ENCODE peak calls at places on chromosome 7, in eight cellular contexts. One of them, this sample, is unnamed.

GRCh38 chr7:155355176-155355575 is 57.5 kb downstream of the INSIG1 start:
- DNase-seq in activated T-cell treated with anti-CD3 and anti-CD28 coated beads for 24 hours: no peak
- DNase-seq in HT1080: no peak
- DNase-seq in ascending aorta: no peak
- DNase-seq in activated B cell treated with CpG ODN at 0.5 μM for 24 hours: no peak
- DNase-seq in nucleus accumbens: no peak
- DNase-seq in stimulated activated CD4-positive, alpha-beta T cell treated with anti-CD3 and anti-CD28 coated beads, Interleukin-1b, Interleukin-23, amount 100 ng/mL, for 24 hours: no peak
- DNase-seq in nephron progenitor cell: no peak
- DNase-seq in this sample: no peak

GRCh38 chr7:116671681-116672595 is at the start of gene MET:
- DNase-seq in activated T-cell treated with anti-CD3 and anti-CD28 coated beads for 24 hours: peak; percentile 6
- DNase-seq in HT1080: peak; percentile 92
- DNase-seq in ascending aorta: peak; percentile 39
- DNase-seq in activated B cell treated with CpG ODN at 0.5 μM for 24 hours: peak; percentile 54
- DNase-seq in nucleus accumbens: peak; percentile 43
- DNase-seq in stimulated activated CD4-positive, alpha-beta T cell treated with anti-CD3 and anti-CD28 coated beads, Interleukin-1b, Interleukin-23, amount 100 ng/mL, for 24 hours: peak; percentile 5
- DNase-seq in nephron progenitor cell: peak; percentile 83
- DNase-seq in this sample: peak; percentile 72

GRCh38 chr7:98863601-98864000 is 6.2 kb downstream of the TMEM130 start:
- DNase-seq in activated T-cell treated with anti-CD3 and anti-CD28 coated beads for 24 hours: no peak
- DNase-seq in HT1080: no peak
- DNase-seq in ascending aorta: no peak
- DNase-seq in activated B cell treated with CpG ODN at 0.5 μM for 24 hours: no peak
- DNase-seq in nucleus accumbens: no peak
- DNase-seq in stimulated activated CD4-positive, alpha-beta T cell treated with anti-CD3 and anti-CD28 coated beads, Interleukin-1b, Interleukin-23, amount 100 ng/mL, for 24 hours: no peak
- DNase-seq in nephron progenitor cell: no peak
- DNase-seq in this sample: no peak

GRCh38 chr7:75995996-75996395 is 1.6 kb upstream of the TMEM120A start:
- DNase-seq in activated T-cell treated with anti-CD3 and anti-CD28 coated beads for 24 hours: no peak
- DNase-seq in HT1080: no peak
- DNase-seq in ascending aorta: no peak
- DNase-seq in activated B cell treated with CpG ODN at 0.5 μM for 24 hours: no peak
- DNase-seq in nucleus accumbens: no peak
- DNase-seq in stimulated activated CD4-positive, alpha-beta T cell treated with anti-CD3 and anti-CD28 coated beads, Interleukin-1b, Interleukin-23, amount 100 ng/mL, for 24 hours: no peak
- DNase-seq in nephron progenitor cell: no peak
- DNase-seq in this sample: no peak

GRCh38 chr7:115763347-115763746 is 267.2 kb downstream of the TFEC start:
- DNase-seq in activated T-cell treated with anti-CD3 and anti-CD28 coated beads for 24 hours: no peak
- DNase-seq in HT1080: no peak
- DNase-seq in ascending aorta: no peak
- DNase-seq in activated B cell treated with CpG ODN at 0.5 μM for 24 hours: no peak
- DNase-seq in nucleus accumbens: no peak
- DNase-seq in stimulated activated CD4-positive, alpha-beta T cell treated with anti-CD3 and anti-CD28 coated beads, Interleukin-1b, Interleukin-23, amount 100 ng/mL, for 24 hours: no peak
- DNase-seq in nephron progenitor cell: no peak
- DNase-seq in this sample: no peak

GRCh38 chr7:130560972-130561371 is 69.1 kb downstream of the MEST start:
- DNase-seq in activated T-cell treated with anti-CD3 and anti-CD28 coated beads for 24 hours: no peak
- DNase-seq in HT1080: peak; percentile 59
- DNase-seq in ascending aorta: no peak
- DNase-seq in activated B cell treated with CpG ODN at 0.5 μM for 24 hours: no peak
- DNase-seq in nucleus accumbens: no peak
- DNase-seq in stimulated activated CD4-positive, alpha-beta T cell treated with anti-CD3 and anti-CD28 coated beads, Interleukin-1b, Interleukin-23, amount 100 ng/mL, for 24 hours: no peak
- DNase-seq in nephron progenitor cell: no peak
- DNase-seq in this sample: peak; percentile 43

GRCh38 chr7:140610204-140611165 is 30.1 kb downstream of the DENND2A start:
- DNase-seq in activated T-cell treated with anti-CD3 and anti-CD28 coated beads for 24 hours: no peak
- DNase-seq in HT1080: no peak
- DNase-seq in ascending aorta: no peak
- DNase-seq in activated B cell treated with CpG ODN at 0.5 μM for 24 hours: no peak
- DNase-seq in nucleus accumbens: no peak
- DNase-seq in stimulated activated CD4-positive, alpha-beta T cell treated with anti-CD3 and anti-CD28 coated beads, Interleukin-1b, Interleukin-23, amount 100 ng/mL, for 24 hours: no peak
- DNase-seq in nephron progenitor cell: no peak
- DNase-seq in this sample: peak; percentile 32

GRCh38 chr7:155426543-155427410 is 31.2 kb upstream of the EN2 start:
- DNase-seq in activated T-cell treated with anti-CD3 and anti-CD28 coated beads for 24 hours: no peak
- DNase-seq in HT1080: no peak
- DNase-seq in ascending aorta: no peak
- DNase-seq in activated B cell treated with CpG ODN at 0.5 μM for 24 hours: no peak
- DNase-seq in nucleus accumbens: no peak
- DNase-seq in stimulated activated CD4-positive, alpha-beta T cell treated with anti-CD3 and anti-CD28 coated beads, Interleukin-1b, Interleukin-23, amount 100 ng/mL, for 24 hours: no peak
- DNase-seq in nephron progenitor cell: no peak
- DNase-seq in this sample: no peak

GRCh38 chr7:117673839-117674238 is 194.0 kb downstream of the CFTR start:
- DNase-seq in activated T-cell treated with anti-CD3 and anti-CD28 coated beads for 24 hours: no peak
- DNase-seq in HT1080: peak; percentile 35
- DNase-seq in ascending aorta: no peak
- DNase-seq in activated B cell treated with CpG ODN at 0.5 μM for 24 hours: no peak
- DNase-seq in nucleus accumbens: no peak
- DNase-seq in stimulated activated CD4-positive, alpha-beta T cell treated with anti-CD3 and anti-CD28 coated beads, Interleukin-1b, Interleukin-23, amount 100 ng/mL, for 24 hours: no peak
- DNase-seq in nephron progenitor cell: no peak
- DNase-seq in this sample: peak; percentile 67

GRCh38 chr7:159006610-159007130 is 138.0 kb downstream of the VIPR2 start:
- DNase-seq in activated T-cell treated with anti-CD3 and anti-CD28 coated beads for 24 hours: no peak
- DNase-seq in HT1080: no peak
- DNase-seq in ascending aorta: no peak
- DNase-seq in activated B cell treated with CpG ODN at 0.5 μM for 24 hours: no peak
- DNase-seq in nucleus accumbens: no peak
- DNase-seq in stimulated activated CD4-positive, alpha-beta T cell treated with anti-CD3 and anti-CD28 coated beads, Interleukin-1b, Interleukin-23, amount 100 ng/mL, for 24 hours: no peak
- DNase-seq in nephron progenitor cell: no peak
- DNase-seq in this sample: no peak

GRCh38 chr7:151735854-151736402 is 141.0 kb downstream of the PRKAG2 start:
- DNase-seq in activated T-cell treated with anti-CD3 and anti-CD28 coated beads for 24 hours: no peak
- DNase-seq in HT1080: no peak
- DNase-seq in ascending aorta: no peak
- DNase-seq in activated B cell treated with CpG ODN at 0.5 μM for 24 hours: no peak
- DNase-seq in nucleus accumbens: no peak
- DNase-seq in stimulated activated CD4-positive, alpha-beta T cell treated with anti-CD3 and anti-CD28 coated beads, Interleukin-1b, Interleukin-23, amount 100 ng/mL, for 24 hours: no peak
- DNase-seq in nephron progenitor cell: peak; percentile 54
- DNase-seq in this sample: no peak

GRCh38 chr7:48244902-48245301 is 73.6 kb downstream of the ABCA13 start:
- DNase-seq in activated T-cell treated with anti-CD3 and anti-CD28 coated beads for 24 hours: no peak
- DNase-seq in HT1080: peak; percentile 95
- DNase-seq in ascending aorta: no peak
- DNase-seq in activated B cell treated with CpG ODN at 0.5 μM for 24 hours: no peak
- DNase-seq in nucleus accumbens: no peak
- DNase-seq in stimulated activated CD4-positive, alpha-beta T cell treated with anti-CD3 and anti-CD28 coated beads, Interleukin-1b, Interleukin-23, amount 100 ng/mL, for 24 hours: no peak
- DNase-seq in nephron progenitor cell: no peak
- DNase-seq in this sample: peak; percentile 49

GRCh38 chr7:143900230-143900766 is 1.7 kb downstream of the TCAF1 start:
- DNase-seq in activated T-cell treated with anti-CD3 and anti-CD28 coated beads for 24 hours: no peak
- DNase-seq in HT1080: peak; percentile 44
- DNase-seq in ascending aorta: no peak
- DNase-seq in activated B cell treated with CpG ODN at 0.5 μM for 24 hours: no peak
- DNase-seq in nucleus accumbens: no peak
- DNase-seq in stimulated activated CD4-positive, alpha-beta T cell treated with anti-CD3 and anti-CD28 coated beads, Interleukin-1b, Interleukin-23, amount 100 ng/mL, for 24 hours: no peak
- DNase-seq in nephron progenitor cell: no peak
- DNase-seq in this sample: peak; percentile 78

GRCh38 chr7:50653997-50654425 is 88.8 kb upstream of the DDC start:
- DNase-seq in activated T-cell treated with anti-CD3 and anti-CD28 coated beads for 24 hours: no peak
- DNase-seq in HT1080: no peak
- DNase-seq in ascending aorta: no peak
- DNase-seq in activated B cell treated with CpG ODN at 0.5 μM for 24 hours: no peak
- DNase-seq in nucleus accumbens: no peak
- DNase-seq in stimulated activated CD4-positive, alpha-beta T cell treated with anti-CD3 and anti-CD28 coated beads, Interleukin-1b, Interleukin-23, amount 100 ng/mL, for 24 hours: no peak
- DNase-seq in nephron progenitor cell: no peak
- DNase-seq in this sample: peak; percentile 20

GRCh38 chr7:100588438-100588837 is 2.3 kb downstream of the FBXO24 start:
- DNase-seq in activated T-cell treated with anti-CD3 and anti-CD28 coated beads for 24 hours: no peak
- DNase-seq in HT1080: peak; percentile 34
- DNase-seq in ascending aorta: no peak
- DNase-seq in activated B cell treated with CpG ODN at 0.5 μM for 24 hours: no peak
- DNase-seq in nucleus accumbens: no peak
- DNase-seq in stimulated activated CD4-positive, alpha-beta T cell treated with anti-CD3 and anti-CD28 coated beads, Interleukin-1b, Interleukin-23, amount 100 ng/mL, for 24 hours: no peak
- DNase-seq in nephron progenitor cell: no peak
- DNase-seq in this sample: peak; percentile 20

GRCh38 chr7:117951711-117952280 is 78.6 kb upstream of the CTTNBP2 start:
- DNase-seq in activated T-cell treated with anti-CD3 and anti-CD28 coated beads for 24 hours: no peak
- DNase-seq in HT1080: no peak
- DNase-seq in ascending aorta: no peak
- DNase-seq in activated B cell treated with CpG ODN at 0.5 μM for 24 hours: no peak
- DNase-seq in nucleus accumbens: no peak
- DNase-seq in stimulated activated CD4-positive, alpha-beta T cell treated with anti-CD3 and anti-CD28 coated beads, Interleukin-1b, Interleukin-23, amount 100 ng/mL, for 24 hours: no peak
- DNase-seq in nephron progenitor cell: peak; percentile 9
- DNase-seq in this sample: no peak

GRCh38 chr7:148761499-148762278 is 63.0 kb downstream of the CUL1 start:
- DNase-seq in activated T-cell treated with anti-CD3 and anti-CD28 coated beads for 24 hours: no peak
- DNase-seq in HT1080: no peak
- DNase-seq in ascending aorta: no peak
- DNase-seq in activated B cell treated with CpG ODN at 0.5 μM for 24 hours: no peak
- DNase-seq in nucleus accumbens: no peak
- DNase-seq in stimulated activated CD4-positive, alpha-beta T cell treated with anti-CD3 and anti-CD28 coated beads, Interleukin-1b, Interleukin-23, amount 100 ng/mL, for 24 hours: no peak
- DNase-seq in nephron progenitor cell: no peak
- DNase-seq in this sample: peak; percentile 11

GRCh38 chr7:71444130-71444529 is 312.2 kb downstream of the GALNT17 start:
- DNase-seq in activated T-cell treated with anti-CD3 and anti-CD28 coated beads for 24 hours: no peak
- DNase-seq in HT1080: no peak
- DNase-seq in ascending aorta: no peak
- DNase-seq in activated B cell treated with CpG ODN at 0.5 μM for 24 hours: no peak
- DNase-seq in nucleus accumbens: no peak
- DNase-seq in stimulated activated CD4-positive, alpha-beta T cell treated with anti-CD3 and anti-CD28 coated beads, Interleukin-1b, Interleukin-23, amount 100 ng/mL, for 24 hours: no peak
- DNase-seq in nephron progenitor cell: no peak
- DNase-seq in this sample: no peak

GRCh38 chr7:38335123-38335489 is 61.7 kb upstream of the TARP start:
- DNase-seq in activated T-cell treated with anti-CD3 and anti-CD28 coated beads for 24 hours: no peak
- DNase-seq in HT1080: no peak
- DNase-seq in ascending aorta: no peak
- DNase-seq in activated B cell treated with CpG ODN at 0.5 μM for 24 hours: no peak
- DNase-seq in nucleus accumbens: no peak
- DNase-seq in stimulated activated CD4-positive, alpha-beta T cell treated with anti-CD3 and anti-CD28 coated beads, Interleukin-1b, Interleukin-23, amount 100 ng/mL, for 24 hours: no peak
- DNase-seq in nephron progenitor cell: no peak
- DNase-seq in this sample: no peak

GRCh38 chr7:13903997-13904396 is 85.5 kb downstream of the ETV1 start:
- DNase-seq in activated T-cell treated with anti-CD3 and anti-CD28 coated beads for 24 hours: no peak
- DNase-seq in HT1080: no peak
- DNase-seq in ascending aorta: no peak
- DNase-seq in activated B cell treated with CpG ODN at 0.5 μM for 24 hours: no peak
- DNase-seq in nucleus accumbens: no peak
- DNase-seq in stimulated activated CD4-positive, alpha-beta T cell treated with anti-CD3 and anti-CD28 coated beads, Interleukin-1b, Interleukin-23, amount 100 ng/mL, for 24 hours: no peak
- DNase-seq in nephron progenitor cell: no peak
- DNase-seq in this sample: peak; percentile 51

GRCh38 chr7:4574851-4575250 is 107.2 kb upstream of the FOXK1 start:
- DNase-seq in activated T-cell treated with anti-CD3 and anti-CD28 coated beads for 24 hours: no peak
- DNase-seq in HT1080: no peak
- DNase-seq in ascending aorta: no peak
- DNase-seq in activated B cell treated with CpG ODN at 0.5 μM for 24 hours: no peak
- DNase-seq in nucleus accumbens: no peak
- DNase-seq in stimulated activated CD4-positive, alpha-beta T cell treated with anti-CD3 and anti-CD28 coated beads, Interleukin-1b, Interleukin-23, amount 100 ng/mL, for 24 hours: no peak
- DNase-seq in nephron progenitor cell: no peak
- DNase-seq in this sample: no peak

GRCh38 chr7:24742764-24743163 is 14.5 kb downstream of the GSDME start:
- DNase-seq in activated T-cell treated with anti-CD3 and anti-CD28 coated beads for 24 hours: no peak
- DNase-seq in HT1080: no peak
- DNase-seq in ascending aorta: no peak
- DNase-seq in activated B cell treated with CpG ODN at 0.5 μM for 24 hours: no peak
- DNase-seq in nucleus accumbens: no peak
- DNase-seq in stimulated activated CD4-positive, alpha-beta T cell treated with anti-CD3 and anti-CD28 coated beads, Interleukin-1b, Interleukin-23, amount 100 ng/mL, for 24 hours: no peak
- DNase-seq in nephron progenitor cell: no peak
- DNase-seq in this sample: no peak

GRCh38 chr7:144437370-144438191 is 34.1 kb upstream of the NOBOX start:
- DNase-seq in activated T-cell treated with anti-CD3 and anti-CD28 coated beads for 24 hours: peak; percentile 29
- DNase-seq in HT1080: peak; percentile 65
- DNase-seq in ascending aorta: no peak
- DNase-seq in activated B cell treated with CpG ODN at 0.5 μM for 24 hours: no peak
- DNase-seq in nucleus accumbens: no peak
- DNase-seq in stimulated activated CD4-positive, alpha-beta T cell treated with anti-CD3 and anti-CD28 coated beads, Interleukin-1b, Interleukin-23, amount 100 ng/mL, for 24 hours: peak; percentile 2
- DNase-seq in nephron progenitor cell: peak; percentile 71
- DNase-seq in this sample: peak; percentile 17

GRCh38 chr7:112205348-112206237 is 606 bp downstream of the DOCK4 start:
- DNase-seq in activated T-cell treated with anti-CD3 and anti-CD28 coated beads for 24 hours: peak; percentile 11
- DNase-seq in HT1080: peak; percentile 57
- DNase-seq in ascending aorta: no peak
- DNase-seq in activated B cell treated with CpG ODN at 0.5 μM for 24 hours: peak; percentile 41
- DNase-seq in nucleus accumbens: peak; percentile 52
- DNase-seq in stimulated activated CD4-positive, alpha-beta T cell treated with anti-CD3 and anti-CD28 coated beads, Interleukin-1b, Interleukin-23, amount 100 ng/mL, for 24 hours: no peak
- DNase-seq in nephron progenitor cell: peak; percentile 69
- DNase-seq in this sample: peak; percentile 64

GRCh38 chr7:3321206-3321605 is 20.2 kb downstream of the SDK1 start:
- DNase-seq in activated T-cell treated with anti-CD3 and anti-CD28 coated beads for 24 hours: no peak
- DNase-seq in HT1080: no peak
- DNase-seq in ascending aorta: no peak
- DNase-seq in activated B cell treated with CpG ODN at 0.5 μM for 24 hours: no peak
- DNase-seq in nucleus accumbens: no peak
- DNase-seq in stimulated activated CD4-positive, alpha-beta T cell treated with anti-CD3 and anti-CD28 coated beads, Interleukin-1b, Interleukin-23, amount 100 ng/mL, for 24 hours: no peak
- DNase-seq in nephron progenitor cell: no peak
- DNase-seq in this sample: no peak

GRCh38 chr7:18421297-18422004 is 74.1 kb upstream of the HDAC9 start:
- DNase-seq in activated T-cell treated with anti-CD3 and anti-CD28 coated beads for 24 hours: no peak
- DNase-seq in HT1080: no peak
- DNase-seq in ascending aorta: no peak
- DNase-seq in activated B cell treated with CpG ODN at 0.5 μM for 24 hours: no peak
- DNase-seq in nucleus accumbens: no peak
- DNase-seq in stimulated activated CD4-positive, alpha-beta T cell treated with anti-CD3 and anti-CD28 coated beads, Interleukin-1b, Interleukin-23, amount 100 ng/mL, for 24 hours: no peak
- DNase-seq in nephron progenitor cell: peak; percentile 12
- DNase-seq in this sample: no peak

GRCh38 chr7:139771001-139771956 is 6.5 kb downstream of the HIPK2 start:
- DNase-seq in activated T-cell treated with anti-CD3 and anti-CD28 coated beads for 24 hours: no peak
- DNase-seq in HT1080: peak; percentile 92
- DNase-seq in ascending aorta: no peak
- DNase-seq in activated B cell treated with CpG ODN at 0.5 μM for 24 hours: no peak
- DNase-seq in nucleus accumbens: no peak
- DNase-seq in stimulated activated CD4-positive, alpha-beta T cell treated with anti-CD3 and anti-CD28 coated beads, Interleukin-1b, Interleukin-23, amount 100 ng/mL, for 24 hours: no peak
- DNase-seq in nephron progenitor cell: no peak
- DNase-seq in this sample: peak; percentile 94

GRCh38 chr7:142030294-142030693 is 34.6 kb downstream of the MGAM start:
- DNase-seq in activated T-cell treated with anti-CD3 and anti-CD28 coated beads for 24 hours: no peak
- DNase-seq in HT1080: peak; percentile 39
- DNase-seq in ascending aorta: no peak
- DNase-seq in activated B cell treated with CpG ODN at 0.5 μM for 24 hours: no peak
- DNase-seq in nucleus accumbens: no peak
- DNase-seq in stimulated activated CD4-positive, alpha-beta T cell treated with anti-CD3 and anti-CD28 coated beads, Interleukin-1b, Interleukin-23, amount 100 ng/mL, for 24 hours: no peak
- DNase-seq in nephron progenitor cell: no peak
- DNase-seq in this sample: no peak

GRCh38 chr7:35555934-35556333 is 139.0 kb downstream of the HERPUD2 start:
- DNase-seq in activated T-cell treated with anti-CD3 and anti-CD28 coated beads for 24 hours: no peak
- DNase-seq in HT1080: peak; percentile 52
- DNase-seq in ascending aorta: no peak
- DNase-seq in activated B cell treated with CpG ODN at 0.5 μM for 24 hours: no peak
- DNase-seq in nucleus accumbens: no peak
- DNase-seq in stimulated activated CD4-positive, alpha-beta T cell treated with anti-CD3 and anti-CD28 coated beads, Interleukin-1b, Interleukin-23, amount 100 ng/mL, for 24 hours: no peak
- DNase-seq in nephron progenitor cell: no peak
- DNase-seq in this sample: peak; percentile 16

GRCh38 chr7:47148541-47149207 is 433.2 kb downstream of the TNS3 start:
- DNase-seq in activated T-cell treated with anti-CD3 and anti-CD28 coated beads for 24 hours: no peak
- DNase-seq in HT1080: no peak
- DNase-seq in ascending aorta: no peak
- DNase-seq in activated B cell treated with CpG ODN at 0.5 μM for 24 hours: no peak
- DNase-seq in nucleus accumbens: no peak
- DNase-seq in stimulated activated CD4-positive, alpha-beta T cell treated with anti-CD3 and anti-CD28 coated beads, Interleukin-1b, Interleukin-23, amount 100 ng/mL, for 24 hours: no peak
- DNase-seq in nephron progenitor cell: no peak
- DNase-seq in this sample: peak; percentile 53

This sample was measured in IMR-90.